ENCODE peak calls at places on chromosomes 11 and 22, in four cellular contexts. R is cardiac fibroblast, Y is vagina, K is ascending aorta. E is an unnamed sample.
A peak's percentile ranks its signal among the peaks of the same experiment; 100 is the strongest.

GRCh38 chr11:61686469-61686868 is 6.3 kb downstream of the DAGLA start:
- DNase-seq in R (no peak), Y (no peak), K (no peak), E (no peak)

GRCh38 chr22:23542933-23543332 is 37.2 kb downstream of the IGLL1 start:
- DNase-seq in Y (no peak), R (peak; percentile 29), K (no peak), E (no peak)

GRCh38 chr11:20873054-20873453 is 203.7 kb downstream of the NELL1 start:
- DNase-seq in K (no peak), Y (no peak), R (no peak), E (no peak)

GRCh38 chr11:85647078-85647477 is 689 bp upstream of the TMEM126A start:
- DNase-seq in K (no peak), Y (no peak), R (no peak), E (no peak)

GRCh38 chr11:66228521-66228920 is 39.9 kb upstream of the RAB1B start:
- DNase-seq in R (no peak), Y (no peak), K (no peak), E (no peak)

GRCh38 chr22:40991298-40991697 is 40.1 kb downstream of the RBX1 start:
- DNase-seq in R (no peak), Y (no peak), K (no peak), E (no peak)

GRCh38 chr22:37472418-37473006 is 13.7 kb downstream of the MFNG start:
- DNase-seq in R (peak; percentile 48), K (no peak), Y (no peak), E (no peak)

GRCh38 chr11:12845739-12846358 is 163.3 kb upstream of the RASSF10 start:
- DNase-seq in K (no peak), Y (no peak), R (no peak), E (no peak)

GRCh38 chr22:42116848-42117424 is 13.7 kb downstream of the CYP2D6 start:
- DNase-seq in R (peak; percentile 8), K (no peak), Y (no peak), E (no peak)

GRCh38 chr11:124311269-124311668 is 2.5 kb downstream of the OR8D1 start:
- DNase-seq in K (no peak), Y (no peak), R (no peak), E (no peak)

GRCh38 chr11:134233729-134234179 is 9.3 kb downstream of the VPS26B start:
- DNase-seq in K (peak; percentile 22), Y (no peak), R (no peak), E (no peak)

GRCh38 chr11:94732617-94733292 is 35.4 kb upstream of the AMOTL1 start:
- DNase-seq in Y (no peak), R (peak; percentile 86), K (no peak), E (no peak)

GRCh38 chr11:94737171-94737611 is 31.0 kb upstream of the AMOTL1 start:
- DNase-seq in R (peak; percentile 25), K (no peak), Y (no peak), E (no peak)

GRCh38 chr11:94734563-94735275 is 33.4 kb upstream of the AMOTL1 start:
- DNase-seq in R (no peak), Y (no peak), K (no peak), E (no peak)

GRCh38 chr11:94738746-94739145 is 29.4 kb upstream of the AMOTL1 start:
- DNase-seq in K (no peak), Y (no peak), R (no peak), E (no peak)

GRCh38 chr11:94735907-94736306 is 32.2 kb upstream of the AMOTL1 start:
- DNase-seq in R (no peak), Y (no peak), K (no peak), E (no peak)
- TF ChIP-seq CTCF in R (no peak), Y (no peak), K (no peak), E (no peak)

DNA sequence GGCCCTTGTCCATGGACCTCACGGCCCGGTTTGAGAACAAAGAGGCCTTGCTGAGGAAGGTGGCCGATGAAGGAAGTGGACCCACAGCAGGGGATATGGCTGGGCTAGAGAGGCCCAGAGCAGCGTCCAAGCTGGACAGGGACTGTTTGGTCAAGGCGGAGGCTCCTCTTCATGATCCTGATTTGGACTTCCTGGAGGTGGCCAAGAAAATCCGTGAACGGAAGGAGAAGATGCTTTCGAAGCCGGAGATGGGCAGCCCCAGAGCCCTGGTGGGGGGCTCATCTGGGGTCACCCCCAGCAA is 76.3 kb downstream of the KIAA1671 start:
- DNase-seq in K (no peak), Y (no peak), R (no peak), E (no peak)
- TF ChIP-seq CTCF in K (no peak), Y (no peak), R (no peak), E (no peak)

GRCh38 chr11:64765291-64765803 is 5.6 kb upstream of the PYGM start:
- DNase-seq in K (peak; percentile 62), Y (no peak), R (no peak), E (no peak)
- TF ChIP-seq CTCF in K (no peak), Y (no peak), R (peak; percentile 18), E (no peak)

GRCh38 chr11:34997872-34998548 is 81.6 kb downstream of the PDHX start:
- DNase-seq in Y (no peak), R (peak; percentile 69), K (no peak), E (no peak)
- TF ChIP-seq CTCF in Y (peak; percentile 15), R (peak; percentile 34), K (peak; percentile 43), E (no peak)

GRCh38 chr11:27640954-27641353 is 59.3 kb downstream of the BDNF start:
- DNase-seq in K (no peak), Y (no peak), R (no peak), E (no peak)

GRCh38 chr11:27646051-27646818 is 54.0 kb downstream of the BDNF start:
- DNase-seq in Y (no peak), R (no peak), K (no peak), E (no peak)

GRCh38 chr11:27648840-27649239 is 51.4 kb downstream of the BDNF start:
- DNase-seq in Y (no peak), R (no peak), K (no peak), E (no peak)

GRCh38 chr11:27642954-27643353 is 57.3 kb downstream of the BDNF start:
- DNase-seq in R (no peak), K (no peak), Y (no peak), E (no peak)
- TF ChIP-seq CTCF in R (no peak), K (no peak), Y (no peak), E (no peak)

E was measured in omental fat pad.